ENCODE peak calls at places on chromosome 4, in five cellular contexts. One of them, this sample, is unnamed.

GRCh38 chr4:149746281-149746680 is 69.4 kb downstream of the IQCM start:
- DNase-seq in right cardiac atrium: no peak
- DNase-seq in aorta: no peak
- DNase-seq in NCI-H345: no peak
- DNase-seq in endothelial cell: no peak
- DNase-seq in this sample: no peak

GRCh38 chr4:4420421-4420820 is 33.5 kb downstream of the NSG1 start:
- DNase-seq in right cardiac atrium: no peak
- DNase-seq in aorta: peak; percentile 42
- DNase-seq in NCI-H345: no peak
- DNase-seq in endothelial cell: no peak
- DNase-seq in this sample: no peak

GRCh38 chr4:87057835-87058234 is 123.0 kb downstream of the AFF1 start:
- DNase-seq in right cardiac atrium: no peak
- DNase-seq in aorta: no peak
- DNase-seq in NCI-H345: no peak
- DNase-seq in endothelial cell: no peak
- DNase-seq in this sample: no peak

GRCh38 chr4:27931584-27931983 is 1070.9 kb downstream of the STIM2 start:
- DNase-seq in right cardiac atrium: no peak
- DNase-seq in aorta: no peak
- DNase-seq in NCI-H345: no peak
- DNase-seq in endothelial cell: no peak
- DNase-seq in this sample: no peak

GRCh38 chr4:38820329-38821061 is 15.9 kb upstream of the TLR1 start:
- DNase-seq in right cardiac atrium: no peak
- DNase-seq in aorta: no peak
- DNase-seq in NCI-H345: no peak
- DNase-seq in endothelial cell: no peak
- DNase-seq in this sample: no peak

GRCh38 chr4:23234716-23235115 is 542.0 kb downstream of the GBA3 start:
- DNase-seq in right cardiac atrium: no peak
- DNase-seq in aorta: no peak
- DNase-seq in NCI-H345: no peak
- DNase-seq in endothelial cell: no peak
- DNase-seq in this sample: no peak

GRCh38 chr4:169618286-169618685 is 2.1 kb upstream of the CLCN3 start:
- DNase-seq in right cardiac atrium: no peak
- DNase-seq in aorta: no peak
- DNase-seq in NCI-H345: no peak
- DNase-seq in endothelial cell: no peak
- DNase-seq in this sample: no peak

GRCh38 chr4:158176108-158176507 is 3.3 kb upstream of the GASK1B start:
- DNase-seq in right cardiac atrium: no peak
- DNase-seq in aorta: no peak
- DNase-seq in NCI-H345: no peak
- DNase-seq in endothelial cell: no peak
- DNase-seq in this sample: no peak

GRCh38 chr4:147782087-147782781 is 50.3 kb downstream of the ARHGAP10 start:
- DNase-seq in right cardiac atrium: no peak
- DNase-seq in aorta: no peak
- DNase-seq in NCI-H345: no peak
- DNase-seq in endothelial cell: no peak
- DNase-seq in this sample: no peak

GRCh38 chr4:184983660-184984356 is 34.5 kb upstream of the HELT start:
- DNase-seq in right cardiac atrium: peak; percentile 56
- DNase-seq in aorta: peak; percentile 88
- DNase-seq in NCI-H345: peak; percentile 81
- DNase-seq in endothelial cell: peak; percentile 69
- DNase-seq in this sample: no peak

GRCh38 chr4:158624889-158625478 is 46.7 kb downstream of the C4orf46 start:
- DNase-seq in right cardiac atrium: no peak
- DNase-seq in aorta: no peak
- DNase-seq in NCI-H345: peak; percentile 53
- DNase-seq in endothelial cell: peak; percentile 28
- DNase-seq in this sample: peak; percentile 6

GRCh38 chr4:57373971-57374370 is 263.8 kb upstream of the IGFBP7 start:
- DNase-seq in right cardiac atrium: no peak
- DNase-seq in aorta: no peak
- DNase-seq in NCI-H345: no peak
- DNase-seq in endothelial cell: no peak
- DNase-seq in this sample: no peak